ENCODE peak calls at places on chromosome 18, in six cellular contexts. F, W, N, A, M and U are unnamed samples.

GRCh38 chr18:64273724-64274123 is 124.8 kb upstream of the LINC00305 start:
- DNase-seq in F (no peak), W (no peak), N (no peak), A (no peak), M (no peak), U (no peak)

GRCh38 chr18:44079602-44080001 is 601.1 kb upstream of the SETBP1 start:
- DNase-seq in F (no peak), W (no peak), N (no peak), A (no peak), M (peak; percentile 55), U (peak; percentile 81)

GRCh38 chr18:9734189-9734588 is 26.1 kb downstream of the RAB31 start:
- DNase-seq in F (no peak), W (no peak), N (no peak), A (no peak), M (no peak), U (no peak)

GRCh38 chr18:35998967-35999366 is 26.5 kb downstream of the RMP24 start:
- DNase-seq in F (no peak), W (no peak), N (no peak), A (no peak), M (no peak), U (no peak)

GRCh38 chr18:48055351-48055750 is 124.9 kb upstream of the SMAD2 start:
- DNase-seq in F (no peak), W (no peak), N (no peak), A (no peak), M (no peak), U (no peak)

GRCh38 chr18:56517181-56517580 is 121.2 kb downstream of the TXNL1 start:
- DNase-seq in F (no peak), W (no peak), N (no peak), A (no peak), M (no peak), U (no peak)

GRCh38 chr18:723541-723940 is 11.1 kb upstream of the ENOSF1 start:
- DNase-seq in F (no peak), W (no peak), N (no peak), A (no peak), M (no peak), U (no peak)

GRCh38 chr18:61957801-61958516 is 65.2 kb upstream of the RNF152 start:
- DNase-seq in F (no peak), W (no peak), N (no peak), A (no peak), M (no peak), U (no peak)

GRCh38 chr18:53380063-53380639 is 844.3 kb downstream of the MBD2 start:
- DNase-seq in F (no peak), W (no peak), N (no peak), A (peak; percentile 68), M (no peak), U (peak; percentile 0)

GRCh38 chr18:27136208-27136535 is 48.9 kb downstream of the CHST9 start:
- DNase-seq in F (no peak), W (no peak), N (no peak), A (no peak), M (no peak), U (peak; percentile 27)

GRCh38 chr18:32289480-32290075 is 99.7 kb downstream of the MEP1B start:
- DNase-seq in F (no peak), W (no peak), N (no peak), A (peak; percentile 65), M (peak; percentile 35), U (no peak)

GRCh38 chr18:69161383-69162028 is 239.2 kb upstream of the DOK6 start:
- DNase-seq in F (no peak), W (no peak), N (no peak), A (peak; percentile 13), M (peak; percentile 3), U (peak; percentile 10)

GRCh38 chr18:6737833-6738232 is 8.3 kb downstream of the ARHGAP28 start:
- DNase-seq in F (no peak), W (no peak), N (no peak), A (no peak), M (no peak), U (no peak)

GRCh38 chr18:77671456-77672167 is 422.0 kb downstream of the GALR1 start:
- DNase-seq in F (no peak), W (no peak), N (no peak), A (no peak), M (no peak), U (no peak)

GRCh38 chr18:66419400-66419799 is 184.5 kb downstream of the CDH19 start:
- DNase-seq in F (no peak), W (no peak), N (no peak), A (no peak), M (no peak), U (no peak)

GRCh38 chr18:79888016-79888415 is 63.4 kb downstream of the SLC66A2 start:
- DNase-seq in F (no peak), W (peak; percentile 80), N (no peak), A (no peak), M (no peak), U (no peak)

GRCh38 chr18:31275722-31276463 is 42.1 kb upstream of the DSG1 start:
- DNase-seq in F (no peak), W (no peak), N (no peak), A (no peak), M (peak; percentile 4), U (no peak)

GRCh38 chr18:5975111-5975622 is 79.8 kb upstream of the TMEM200C start:
- DNase-seq in F (no peak), W (no peak), N (no peak), A (no peak), M (peak; percentile 44), U (peak; percentile 63)